ENCODE peak calls at places on chromosomes 11 and 22, in eight cellular contexts. O, F, V, Y, J, T, A and U are unnamed samples. For H3K4me1, the result is how much of the 10 kb centered on the place peaks cover.

GRCh38 chr22:41862160-41862529 is 29.2 kb downstream of the SREBF2 start:
- DNase-seq in O (no peak), F (no peak), V (no peak), Y (peak), J (no peak), T (no peak), A (no peak), U (no peak)

GRCh38 chr11:66316849-66317251 is at the start of gene CD248:
- DNase-seq in O (no peak), F (peak), V (peak), Y (no peak), J (peak), T (peak), A (no peak), U (no peak)

GRCh38 chr11:46588131-46588530 is 5.7 kb downstream of the AMBRA1 start:
- DNase-seq in O (no peak), F (no peak), V (no peak), Y (no peak), J (no peak), T (no peak), A (no peak), U (no peak)

GRCh38 chr11:102205805-102206204 is 95.6 kb downstream of the YAP1 start:
- DNase-seq in O (no peak), F (no peak), V (no peak), Y (no peak), J (no peak), T (no peak), A (no peak), U (no peak)

GRCh38 chr11:82814379-82814778 is 80.7 kb upstream of the FAM181B start:
- DNase-seq in O (no peak), F (no peak), V (no peak), Y (no peak), J (no peak), T (no peak), A (no peak), U (no peak)

GRCh38 chr11:75981546-75981945 is 166.5 kb downstream of the UVRAG start:
- DNase-seq in O (no peak), F (no peak), V (no peak), Y (no peak), J (no peak), T (no peak), A (no peak), U (no peak)

GRCh38 chr11:24091594-24091993 is 405.3 kb upstream of the LUZP2 start:
- DNase-seq in O (no peak), F (no peak), V (no peak), Y (no peak), J (no peak), T (no peak), A (no peak), U (no peak)

GRCh38 chr11:3022982-3023381 is 30.9 kb upstream of the NAP1L4 start:
- DNase-seq in O (no peak), F (no peak), V (no peak), Y (no peak), J (no peak), T (no peak), A (no peak), U (no peak)

GRCh38 chr11:76119032-76119431 is 87.3 kb downstream of the WNT11 start:
- DNase-seq in O (no peak), F (no peak), V (no peak), Y (no peak), J (no peak), T (no peak), A (no peak), U (no peak)

GRCh38 chr11:126870021-126870420 is 130.5 kb downstream of the KIRREL3 start:
- DNase-seq in O (no peak), F (no peak), V (no peak), Y (no peak), J (no peak), T (no peak), A (no peak), U (no peak)

GRCh38 chr22:48441553-48441850 is 1386.2 kb downstream of the BRD1 start:
- DNase-seq in O (no peak), F (no peak), V (no peak), Y (no peak), J (no peak), T (no peak), A (no peak), U (no peak)

GRCh38 chr11:6617315-6617781 is 1.9 kb downstream of the TPP1 start:
- DNase-seq in O (no peak), F (no peak), V (no peak), Y (no peak), J (no peak), T (no peak), A (no peak), U (no peak)

GRCh38 chr11:106133529-106133928 is 56.1 kb downstream of the AASDHPPT start:
- DNase-seq in O (no peak), F (no peak), V (no peak), Y (no peak), J (no peak), T (no peak), A (no peak), U (no peak)

GRCh38 chr11:14582835-14583234 is 60.8 kb upstream of the PDE3B start:
- DNase-seq in O (no peak), F (no peak), V (no peak), Y (no peak), J (no peak), T (no peak), A (no peak), U (no peak)

GRCh38 chr11:129141748-129142475 is 50.2 kb downstream of the ARHGAP32 start:
- DNase-seq in O (no peak), F (no peak), V (no peak), Y (no peak), J (no peak), T (no peak), A (no peak), U (no peak)

GRCh38 chr11:121630041-121630440 is 177.3 kb upstream of the SORL1-AS1 start:
- DNase-seq in O (no peak), F (no peak), V (no peak), Y (no peak), J (no peak), T (no peak), A (no peak), U (no peak)

GRCh38 chr11:1296287-1296686 is 13.1 kb downstream of the TOLLIP start:
- DNase-seq in O (no peak), F (no peak), V (no peak), Y (no peak), J (no peak), T (no peak), A (peak), U (no peak)

GRCh38 chr11:57072640-57073039 is 83.9 kb downstream of the OR5AK2 start:
- DNase-seq in O (peak), F (no peak), V (no peak), Y (no peak), J (no peak), T (no peak), A (no peak), U (no peak)

GRCh38 chr22:40668611-40669390 is 10.5 kb upstream of the MCHR1 start:
- DNase-seq in O (peak), F (no peak), V (no peak), Y (peak), J (no peak), T (no peak), A (no peak), U (no peak)

GRCh38 chr11:47183031-47183856 is 3.0 kb downstream of the PACSIN3 start:
- DNase-seq in O (no peak), F (no peak), V (no peak), Y (no peak), J (no peak), T (no peak), A (no peak), U (no peak)

GRCh38 chr22:38850941-38851849 is 7.4 kb upstream of the NPTXR start:
- DNase-seq in O (peak), F (no peak), V (no peak), Y (no peak), J (no peak), T (no peak), A (no peak), U (no peak)

GRCh38 chr22:19430890-19431541 is 517 bp downstream of the HIRA start:
- DNase-seq in O (peak), F (peak), V (peak), Y (peak), J (peak), T (no peak), A (peak), U (peak)

GRCh38 chr11:17765381-17766359 is 31.1 kb downstream of the KCNC1 start:
- DNase-seq in O (no peak), F (no peak), V (peak), Y (no peak), J (no peak), T (no peak), A (no peak), U (no peak)

GRCh38 chr11:111419641-111420327 is 40.7 kb upstream of the POU2AF1 start:
- DNase-seq in O (no peak), F (no peak), V (no peak), Y (no peak), J (no peak), T (no peak), A (no peak), U (peak)

GRCh38 chr22:44580176-44580575 is 82.1 kb upstream of the RTL6 start:
- DNase-seq in O (no peak), F (no peak), V (no peak), Y (no peak), J (peak), T (no peak), A (no peak), U (no peak)

GRCh38 chr11:71298016-71298550 is 45.7 kb upstream of the SHANK2 start:
- DNase-seq in O (no peak), F (no peak), V (no peak), Y (no peak), J (no peak), T (no peak), A (no peak), U (peak)

GRCh38 chr11:30225642-30226041 is 5.2 kb upstream of the FSHB start:
- DNase-seq in O (no peak), F (no peak), V (no peak), Y (no peak), J (no peak), T (no peak), A (no peak), U (no peak)

DNA sequence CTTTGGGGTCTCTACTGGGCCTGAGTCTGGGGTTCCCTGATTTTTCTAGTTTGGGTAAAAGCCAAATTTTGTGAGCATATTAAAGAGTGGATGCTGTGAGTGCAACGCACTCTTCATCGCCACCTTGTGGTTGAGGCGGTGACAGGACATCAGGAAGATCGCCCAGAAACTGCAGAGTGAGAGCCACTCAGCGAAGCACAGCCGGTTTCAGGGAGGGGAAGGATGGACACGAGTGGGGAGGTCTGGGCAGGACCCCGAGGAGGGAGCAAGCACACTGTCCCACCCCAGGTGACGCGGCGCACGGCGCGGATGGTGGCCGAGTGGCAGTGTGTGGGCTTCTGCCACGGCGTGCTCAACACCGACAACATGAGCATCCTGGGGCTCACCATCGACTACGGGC is 9.1 kb downstream of the SELENOO start:
- DNase-seq in O (peak), F (peak), V (peak), Y (peak), J (peak), T (no peak), A (no peak), U (peak)
- TF ChIP-seq EP300 in O (no peak), F (no peak), V (no peak), Y (no peak), J (no peak), T (no peak), A (no peak), U (no peak)

GRCh38 chr11:33658195-33658900 is 42.3 kb downstream of the C11orf91 start:
- DNase-seq in O (no peak), F (no peak), V (no peak), Y (no peak), J (no peak), T (no peak), A (no peak), U (no peak)
- H3K4me1 ChIP-seq in O (under half), F (under half), V (under half), Y (under half), J (under half), T (under half), A (under half), U (under half)

GRCh38 chr11:62850911-62851806 is 11.8 kb upstream of the WDR74 start:
- DNase-seq in O (no peak), F (no peak), V (no peak), Y (peak), J (no peak), T (no peak), A (no peak), U (no peak)

GRCh38 chr11:62854013-62854824 is 14.8 kb upstream of the WDR74 start:
- DNase-seq in O (no peak), F (no peak), V (no peak), Y (no peak), J (no peak), T (no peak), A (no peak), U (no peak)

GRCh38 chr11:62851807-62852522 is 12.6 kb upstream of the WDR74 start:
- DNase-seq in O (no peak), F (no peak), V (no peak), Y (peak), J (no peak), T (no peak), A (no peak), U (no peak)

GRCh38 chr11:62853279-62853965 is 14.0 kb upstream of the WDR74 start:
- DNase-seq in O (no peak), F (no peak), V (no peak), Y (no peak), J (no peak), T (no peak), A (no peak), U (no peak)

DNA sequence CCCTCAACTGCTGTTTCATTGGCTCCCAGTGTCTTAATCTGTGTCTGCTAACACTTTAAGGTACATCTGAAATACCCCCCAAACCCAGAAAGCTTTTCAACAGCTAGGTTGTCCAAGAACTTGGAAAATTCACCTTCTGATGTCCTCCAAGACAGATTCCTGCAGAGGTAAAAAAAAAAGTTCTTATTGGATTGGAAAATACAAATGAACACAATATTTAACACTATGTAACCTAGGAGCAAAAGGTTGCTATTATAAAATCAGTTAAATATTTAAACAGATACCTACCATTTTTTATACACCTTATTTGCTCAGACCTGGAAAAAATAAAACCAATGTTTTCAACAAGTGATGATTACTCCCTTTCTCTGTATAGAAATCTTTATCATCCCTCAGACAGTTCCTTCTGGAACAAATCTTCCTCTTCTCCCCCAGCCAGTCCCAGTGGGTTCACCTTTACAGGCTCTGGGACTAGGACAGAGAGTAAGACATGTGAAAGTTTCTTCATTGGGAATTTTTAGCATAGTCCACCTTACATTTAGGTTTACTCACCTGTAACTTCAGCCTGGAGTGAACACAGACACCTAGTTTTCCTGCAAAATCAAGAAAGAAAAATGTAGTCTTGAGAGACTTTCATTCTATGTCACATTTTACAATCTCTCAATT is 13.3 kb upstream of the WDR74 start:
- DNase-seq in O (no peak), F (no peak), V (no peak), Y (no peak), J (no peak), T (no peak), A (no peak), U (no peak)
- H3K4me3 ChIP-seq in O (peak), F (no peak), V (no peak), Y (peak), J (no peak), T (no peak), A (no peak), U (no peak)

GRCh38 chr22:22941831-22942510 is 54.4 kb downstream of the IGLL5 start:
- DNase-seq in O (no peak), F (peak), V (no peak), Y (no peak), J (peak), T (peak), A (peak), U (peak)

GRCh38 chr22:22939537-22940368 is 52.1 kb downstream of the IGLL5 start:
- DNase-seq in O (no peak), F (peak), V (no peak), Y (no peak), J (no peak), T (no peak), A (no peak), U (no peak)

GRCh38 chr22:22938672-22939536 is 51.3 kb downstream of the IGLL5 start:
- DNase-seq in O (no peak), F (no peak), V (no peak), Y (no peak), J (no peak), T (no peak), A (peak), U (no peak)

GRCh38 chr22:22942511-22943329 is 55.1 kb downstream of the IGLL5 start:
- DNase-seq in O (peak), F (peak), V (peak), Y (peak), J (peak), T (peak), A (peak), U (peak)

GRCh38 chr22:22940961-22941605 is 53.5 kb downstream of the IGLL5 start:
- DNase-seq in O (no peak), F (peak), V (no peak), Y (no peak), J (peak), T (peak), A (peak), U (peak)
- TF ChIP-seq EP300 in O (no peak), F (no peak), V (no peak), Y (no peak), J (no peak), T (no peak), A (no peak), U (no peak)

GRCh38 chr22:46767249-46767985 is 5.0 kb downstream of the TBC1D22A start:
- DNase-seq in O (no peak), F (no peak), V (no peak), Y (no peak), J (no peak), T (no peak), A (peak), U (no peak)
- H3K4me1 ChIP-seq in O (under half), F (half or more), V (under half), Y (under half), J (under half), T (under half), A (under half), U (half or more)

DNA sequence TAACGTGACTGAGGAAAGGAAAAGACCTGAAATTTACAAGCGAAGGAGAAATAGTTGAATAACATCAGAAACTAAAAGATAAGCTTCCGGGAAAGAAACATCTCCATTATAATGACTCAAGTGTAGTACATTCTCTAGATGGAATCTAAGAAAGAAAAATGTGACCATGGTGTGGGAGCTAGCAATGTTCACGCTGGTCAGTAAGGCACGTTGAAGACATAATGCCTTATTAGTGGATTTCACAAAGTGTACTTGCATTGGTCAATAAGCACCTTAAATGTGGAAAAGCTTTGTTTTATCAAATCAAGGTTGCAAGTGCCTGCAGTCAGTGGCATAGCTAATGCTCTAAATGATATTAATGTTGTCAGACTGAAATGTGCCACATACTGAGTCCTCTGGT is 2.8 kb upstream of the LARGE1 start:
- DNase-seq in O (no peak), F (no peak), V (no peak), Y (no peak), J (no peak), T (no peak), A (no peak), U (no peak)
- H3K4me3 ChIP-seq in O (peak), F (peak), V (no peak), Y (peak), J (peak), T (peak), A (peak), U (peak)

GRCh38 chr11:19648321-19648720 is 64.3 kb upstream of the NAV2 start:
- DNase-seq in O (no peak), F (no peak), V (no peak), Y (no peak), J (no peak), T (no peak), A (no peak), U (no peak)
- TF ChIP-seq EP300 in O (no peak), F (no peak), V (no peak), Y (no peak), J (no peak), T (no peak), A (no peak), U (no peak)

GRCh38 chr11:120403966-120404365 is 67.8 kb downstream of the ARHGEF12 start:
- DNase-seq in O (no peak), F (no peak), V (no peak), Y (no peak), J (no peak), T (no peak), A (no peak), U (no peak)

GRCh38 chr11:120400564-120401364 is 64.6 kb downstream of the ARHGEF12 start:
- DNase-seq in O (peak), F (peak), V (no peak), Y (peak), J (no peak), T (no peak), A (no peak), U (no peak)

GRCh38 chr11:120409655-120410054 is 73.4 kb downstream of the ARHGEF12 start:
- DNase-seq in O (no peak), F (no peak), V (no peak), Y (no peak), J (no peak), T (no peak), A (no peak), U (no peak)

GRCh38 chr11:120401506-120401905 is 65.3 kb downstream of the ARHGEF12 start:
- DNase-seq in O (no peak), F (no peak), V (no peak), Y (no peak), J (no peak), T (no peak), A (no peak), U (no peak)

DNA sequence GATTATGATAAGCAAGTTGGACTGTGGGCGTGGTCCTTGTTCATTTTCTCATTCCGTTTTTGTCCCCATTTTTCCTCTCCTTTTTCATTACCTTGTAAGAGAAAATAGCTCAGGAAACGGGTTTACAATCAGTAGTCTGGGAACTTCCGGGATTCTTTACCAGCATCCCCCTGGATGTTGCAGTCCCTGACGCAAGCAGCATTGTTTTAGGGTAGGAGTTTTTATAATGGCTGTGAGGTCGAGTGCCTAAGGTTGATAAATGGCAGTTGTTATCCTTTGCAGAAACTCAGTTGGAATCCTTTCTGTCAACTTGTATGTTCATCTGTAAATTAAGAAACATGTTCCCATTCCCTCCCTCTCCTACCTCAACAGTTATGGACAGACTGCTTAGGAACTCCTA is 68.3 kb downstream of the ARHGEF12 start:
- DNase-seq in O (no peak), F (no peak), V (no peak), Y (no peak), J (no peak), T (no peak), A (no peak), U (no peak)
- H3K4me1 ChIP-seq in O (under half), F (under half), V (under half), Y (under half), J (under half), T (under half), A (under half), U (under half)